ENCODE peak calls at places on chromosomes 5 and 9, in five cellular contexts. X is SK-N-SH, V is GM23338, U is H1, I is K562. O is an unnamed sample.

GRCh38 chr9:135137398-135137832 is 49.9 kb downstream of the OLFM1 start:
- DNase-seq in V (peak; percentile 45), U (no peak), X (peak; percentile 58), I (no peak), O (no peak)

GRCh38 chr9:71589612-71590011 is 178.7 kb downstream of the CEMIP2 start:
- DNase-seq in I (no peak), V (no peak), X (no peak), U (no peak), O (no peak)

GRCh38 chr5:75059887-75060286 is 7.5 kb upstream of the GCNT4 start:
- DNase-seq in U (no peak), X (no peak), I (no peak), V (no peak), O (no peak)

GRCh38 chr9:9612270-9612669 is 1000.5 kb downstream of the PTPRD start:
- DNase-seq in U (no peak), X (peak; percentile 24), I (no peak), V (no peak), O (no peak)

GRCh38 chr9:134551657-134552348 is 89.8 kb upstream of the COL5A1 start:
- DNase-seq in I (no peak), U (no peak), X (no peak), V (no peak), O (peak; percentile 69)

GRCh38 chr5:74516217-74516636 is 124.3 kb downstream of the ENC1 start:
- DNase-seq in V (peak; percentile 44), X (no peak), I (no peak), U (peak; percentile 34), O (no peak)

GRCh38 chr5:56527174-56527573 is 288.2 kb upstream of the MAP3K1 start:
- DNase-seq in I (no peak), V (no peak), U (no peak), X (no peak), O (no peak)

GRCh38 chr5:93252165-93252564 is 328.9 kb downstream of the NR2F1-AS1 start:
- DNase-seq in U (no peak), I (no peak), X (no peak), V (peak; percentile 17), O (no peak)

GRCh38 chr5:64914396-64914795 is 145.7 kb downstream of the CWC27 start:
- DNase-seq in I (no peak), X (no peak), U (no peak), V (no peak), O (no peak)

GRCh38 chr5:133926960-133927615 is 41.3 kb downstream of the C5orf15 start:
- DNase-seq in X (peak; percentile 87), U (no peak), V (no peak), I (no peak), O (no peak)

GRCh38 chr5:141785667-141786066 is 92.5 kb downstream of the PCDH1 start:
- DNase-seq in V (no peak), I (no peak), X (no peak), U (no peak), O (peak; percentile 55)

GRCh38 chr5:134177197-134178171 is 734 bp upstream of the SKP1 start:
- DNase-seq in X (peak; percentile 23), I (peak; percentile 78), V (peak; percentile 86), U (peak; percentile 15), O (peak; percentile 81)

GRCh38 chr5:82011761-82012160 is 39.9 kb downstream of the ATG10 start:
- DNase-seq in X (no peak), I (no peak), V (no peak), U (no peak), O (no peak)

GRCh38 chr5:67094476-67095300 is 101.9 kb downstream of the CD180 start:
- DNase-seq in U (no peak), V (peak; percentile 37), I (no peak), X (no peak), O (no peak)

GRCh38 chr5:80216753-80217596 is 38.9 kb downstream of the SERINC5 start:
- DNase-seq in U (no peak), V (no peak), X (no peak), I (no peak), O (no peak)

GRCh38 chr9:29556746-29557145 is 1983.5 kb upstream of the C9orf72 start:
- DNase-seq in X (no peak), I (no peak), U (no peak), V (no peak), O (no peak)

GRCh38 chr9:127388037-127388855 is 8.7 kb upstream of the SLC2A8 start:
- DNase-seq in U (no peak), V (no peak), I (peak; percentile 18), X (no peak), O (peak; percentile 66)
- TF ChIP-seq POLR2AphosphoS5 in U (no peak), V (no peak), I (no peak), X (peak; percentile 68), O (no peak)

GRCh38 chr9:4740623-4741364 is at the start of gene AK3:
- DNase-seq in U (peak; percentile 62), X (peak; percentile 99), I (peak; percentile 89), V (peak; percentile 93), O (peak; percentile 98)
- TF ChIP-seq CTCF in U (no peak), X (peak; percentile 23), I (no peak), V (peak; percentile 52), O (no peak)

DNA sequence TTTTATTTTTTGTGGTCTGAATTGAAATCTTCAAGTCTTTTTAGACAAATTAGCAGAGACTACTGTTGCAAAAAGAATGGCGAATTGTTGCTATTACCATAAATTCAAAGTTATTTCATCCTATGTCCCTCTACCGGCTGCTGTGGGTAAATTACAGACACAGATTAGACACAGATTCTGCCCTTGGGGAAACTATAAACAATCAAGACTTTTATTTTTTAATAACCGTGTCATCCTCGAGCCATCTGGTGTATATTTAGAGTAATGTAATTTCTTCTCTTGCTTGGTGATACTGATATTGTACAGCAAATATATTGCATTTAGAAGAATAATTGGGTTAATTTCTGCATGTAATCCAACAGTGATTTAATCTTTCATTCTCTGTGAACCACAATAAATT is 228.0 kb upstream of the ADAMTSL1 start:
- DNase-seq in V (no peak), X (peak; percentile 52), U (no peak), I (no peak), O (no peak)
- TF ChIP-seq POLR2AphosphoS5 in V (no peak), X (peak; percentile 53), U (no peak), I (no peak), O (no peak)

DNA sequence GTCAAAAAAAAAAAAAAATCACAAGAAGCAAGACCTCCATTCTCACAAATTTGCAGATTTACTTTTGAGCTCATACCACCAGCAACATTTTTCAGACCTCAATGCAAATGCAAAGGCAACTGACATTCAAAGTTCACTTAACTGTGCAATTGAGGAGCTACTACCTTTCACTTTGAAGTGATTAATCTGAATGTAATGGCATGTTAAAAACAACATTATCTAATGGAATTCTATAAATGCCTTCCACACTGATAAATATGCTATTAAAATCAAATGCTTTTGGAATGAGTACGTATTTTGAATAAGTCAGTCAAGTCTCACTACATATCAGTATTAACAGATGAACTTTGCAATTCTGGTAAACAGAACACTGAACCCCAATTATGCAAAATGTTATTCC is 32.3 kb downstream of the UBQLN1 start:
- DNase-seq in U (no peak), I (no peak), X (no peak), V (no peak), O (no peak)
- TF ChIP-seq CTCF in U (no peak), I (no peak), X (no peak), V (no peak), O (no peak)

GRCh38 chr5:78265163-78265562 is 29.3 kb downstream of the AP3B1 start:
- DNase-seq in V (no peak), X (no peak), U (no peak), I (no peak), O (no peak)

GRCh38 chr5:78264600-78264999 is 29.9 kb downstream of the AP3B1 start:
- DNase-seq in V (no peak), X (no peak), U (no peak), I (no peak), O (no peak)

DNA sequence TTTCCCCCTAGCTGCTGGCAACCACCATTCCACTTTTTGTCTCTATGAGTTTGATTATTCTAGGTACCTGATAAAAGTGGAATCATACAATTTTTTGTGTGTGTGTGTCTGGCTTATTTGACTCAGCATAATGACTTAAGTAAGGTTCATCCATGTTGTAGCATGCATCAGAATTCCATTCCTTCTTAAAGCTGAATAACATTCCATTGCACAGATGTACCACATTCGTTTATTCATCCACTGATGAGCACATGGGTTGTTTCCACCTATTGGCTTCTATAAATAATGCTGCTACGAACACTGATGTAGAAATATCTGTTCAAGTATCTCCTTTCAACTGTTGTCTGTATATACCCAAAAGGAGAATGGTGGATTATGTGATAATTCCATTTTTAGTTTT is 33.7 kb downstream of the AP3B1 start:
- DNase-seq in X (no peak), I (no peak), U (no peak), V (no peak), O (no peak)
- TF ChIP-seq POLR2AphosphoS5 in X (no peak), I (no peak), U (no peak), V (no peak), O (no peak)

DNA sequence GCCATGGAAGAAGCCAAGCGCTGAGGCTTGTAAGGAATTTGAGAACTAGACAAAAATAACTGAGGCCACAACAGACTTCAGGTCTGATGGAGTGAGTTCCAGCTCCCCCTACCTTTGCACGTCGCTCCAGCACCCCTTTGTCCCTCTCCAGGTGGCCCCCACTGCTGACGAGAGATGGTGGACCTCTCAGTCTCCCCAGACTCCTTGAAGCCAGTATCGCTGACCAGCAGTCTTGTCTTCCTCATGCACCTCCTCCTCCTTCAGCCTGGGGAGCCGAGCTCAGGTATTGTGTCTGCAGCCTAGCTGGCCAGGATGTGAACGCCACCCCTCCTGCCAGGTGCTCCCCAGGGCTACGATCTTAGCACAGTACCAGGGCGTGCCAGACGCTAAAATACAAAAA is 5.2 kb downstream of the BTNL9 start:
- DNase-seq in X (no peak), I (peak; percentile 78), U (no peak), V (no peak), O (peak; percentile 61)
- TF ChIP-seq CTCF in X (no peak), I (peak; percentile 42), U (no peak), V (peak; percentile 20), O (no peak)

GRCh38 chr9:78296893-78297671 is at the start of gene PSAT1:
- DNase-seq in V (peak; percentile 98), I (peak; percentile 92), X (peak; percentile 98), U (peak; percentile 90), O (peak; percentile 93)
- TF ChIP-seq POLR2AphosphoS5 in V (peak; percentile 96), I (no peak), X (peak; percentile 78), U (peak; percentile 97), O (peak; percentile 66)

GRCh38 chr5:5721881-5722280 is 299.4 kb downstream of the ICE1 start:
- DNase-seq in X (no peak), U (no peak), V (no peak), I (no peak), O (no peak)

GRCh38 chr5:5726401-5726800 is 303.9 kb downstream of the ICE1 start:
- DNase-seq in X (no peak), I (peak; percentile 2), V (no peak), U (no peak), O (no peak)
- TF ChIP-seq CTCF in X (no peak), I (peak; percentile 15), V (peak; percentile 55), U (peak; percentile 11), O (no peak)

O was measured in spleen.